ENCODE peak calls at places on chromosomes 3 and 15, in seven cellular contexts. One of them, this sample, is unnamed.
A peak's percentile ranks its signal among the peaks of the same experiment; 100 is the strongest.

GRCh38 chr3:157618075-157618760 is 115.0 kb upstream of the VEPH1 start:
- DNase-seq in body of pancreas: peak; percentile 24
- DNase-seq in ACHN: peak; percentile 58
- DNase-seq in stimulated activated naive CD8-positive, alpha-beta T cell treated with anti-CD3 and anti-CD28 coated beads, Interleukin-15, Interleukin-2, amounts not matched to agents 100 U/mL and 50 U/mL, for 24 hours: no peak
- DNase-seq in RWPE1: peak; percentile 56
- DNase-seq in tibial nerve: no peak
- DNase-seq in GM10248: peak; percentile 53
- DNase-seq in this sample: peak; percentile 69

GRCh38 chr3:66822059-66823009 is 175.8 kb upstream of the KBTBD8 start:
- DNase-seq in RWPE1: peak; percentile 30
- DNase-seq in tibial nerve: peak; percentile 22
- DNase-seq in ACHN: peak; percentile 55
- DNase-seq in stimulated activated naive CD8-positive, alpha-beta T cell treated with anti-CD3 and anti-CD28 coated beads, Interleukin-15, Interleukin-2, amounts not matched to agents 100 U/mL and 50 U/mL, for 24 hours: peak; percentile 69
- DNase-seq in body of pancreas: peak; percentile 78
- DNase-seq in GM10248: peak; percentile 56
- DNase-seq in this sample: peak; percentile 11

GRCh38 chr15:99016680-99017321 is 9.2 kb upstream of the PGPEP1L start:
- DNase-seq in tibial nerve: no peak
- DNase-seq in body of pancreas: no peak
- DNase-seq in stimulated activated naive CD8-positive, alpha-beta T cell treated with anti-CD3 and anti-CD28 coated beads, Interleukin-15, Interleukin-2, amounts not matched to agents 100 U/mL and 50 U/mL, for 24 hours: no peak
- DNase-seq in RWPE1: peak; percentile 84
- DNase-seq in ACHN: no peak
- DNase-seq in GM10248: no peak
- DNase-seq in this sample: peak; percentile 73

GRCh38 chr3:162292409-162292808 is 795.8 kb downstream of the OTOL1 start:
- DNase-seq in RWPE1: no peak
- DNase-seq in ACHN: no peak
- DNase-seq in body of pancreas: no peak
- DNase-seq in GM10248: no peak
- DNase-seq in stimulated activated naive CD8-positive, alpha-beta T cell treated with anti-CD3 and anti-CD28 coated beads, Interleukin-15, Interleukin-2, amounts not matched to agents 100 U/mL and 50 U/mL, for 24 hours: no peak
- DNase-seq in tibial nerve: no peak
- DNase-seq in this sample: no peak

GRCh38 chr3:120100711-120101110 is 6.5 kb upstream of the GSK3B start:
- DNase-seq in body of pancreas: no peak
- DNase-seq in GM10248: no peak
- DNase-seq in stimulated activated naive CD8-positive, alpha-beta T cell treated with anti-CD3 and anti-CD28 coated beads, Interleukin-15, Interleukin-2, amounts not matched to agents 100 U/mL and 50 U/mL, for 24 hours: no peak
- DNase-seq in ACHN: no peak
- DNase-seq in tibial nerve: no peak
- DNase-seq in RWPE1: no peak
- DNase-seq in this sample: no peak

GRCh38 chr3:58459160-58459559 is 25.5 kb upstream of the PDHB start:
- DNase-seq in GM10248: no peak
- DNase-seq in stimulated activated naive CD8-positive, alpha-beta T cell treated with anti-CD3 and anti-CD28 coated beads, Interleukin-15, Interleukin-2, amounts not matched to agents 100 U/mL and 50 U/mL, for 24 hours: no peak
- DNase-seq in body of pancreas: no peak
- DNase-seq in RWPE1: no peak
- DNase-seq in ACHN: no peak
- DNase-seq in tibial nerve: no peak
- DNase-seq in this sample: no peak

GRCh38 chr3:145776782-145777408 is 384.1 kb downstream of the PLOD2 start:
- DNase-seq in ACHN: peak; percentile 59
- DNase-seq in GM10248: peak; percentile 17
- DNase-seq in body of pancreas: peak; percentile 51
- DNase-seq in RWPE1: peak; percentile 3
- DNase-seq in stimulated activated naive CD8-positive, alpha-beta T cell treated with anti-CD3 and anti-CD28 coated beads, Interleukin-15, Interleukin-2, amounts not matched to agents 100 U/mL and 50 U/mL, for 24 hours: peak; percentile 5
- DNase-seq in tibial nerve: no peak
- DNase-seq in this sample: peak; percentile 17

GRCh38 chr15:86154705-86155104 is 75.0 kb downstream of the AGBL1 start:
- DNase-seq in body of pancreas: no peak
- DNase-seq in ACHN: no peak
- DNase-seq in tibial nerve: no peak
- DNase-seq in stimulated activated naive CD8-positive, alpha-beta T cell treated with anti-CD3 and anti-CD28 coated beads, Interleukin-15, Interleukin-2, amounts not matched to agents 100 U/mL and 50 U/mL, for 24 hours: no peak
- DNase-seq in GM10248: no peak
- DNase-seq in RWPE1: no peak
- DNase-seq in this sample: no peak

GRCh38 chr15:50685976-50686467 is 575 bp downstream of the TRPM7 start:
- DNase-seq in body of pancreas: peak; percentile 65
- DNase-seq in RWPE1: peak; percentile 44
- DNase-seq in stimulated activated naive CD8-positive, alpha-beta T cell treated with anti-CD3 and anti-CD28 coated beads, Interleukin-15, Interleukin-2, amounts not matched to agents 100 U/mL and 50 U/mL, for 24 hours: peak; percentile 79
- DNase-seq in tibial nerve: peak; percentile 21
- DNase-seq in GM10248: peak; percentile 79
- DNase-seq in ACHN: peak; percentile 56
- DNase-seq in this sample: peak; percentile 14

GRCh38 chr3:72376917-72377710 is 471.1 kb downstream of the SHQ1 start:
- DNase-seq in body of pancreas: no peak
- DNase-seq in GM10248: no peak
- DNase-seq in ACHN: no peak
- DNase-seq in RWPE1: no peak
- DNase-seq in tibial nerve: no peak
- DNase-seq in stimulated activated naive CD8-positive, alpha-beta T cell treated with anti-CD3 and anti-CD28 coated beads, Interleukin-15, Interleukin-2, amounts not matched to agents 100 U/mL and 50 U/mL, for 24 hours: no peak
- DNase-seq in this sample: no peak

GRCh38 chr3:175397407-175397806 is 538.3 kb downstream of the NAALADL2 start:
- DNase-seq in GM10248: no peak
- DNase-seq in stimulated activated naive CD8-positive, alpha-beta T cell treated with anti-CD3 and anti-CD28 coated beads, Interleukin-15, Interleukin-2, amounts not matched to agents 100 U/mL and 50 U/mL, for 24 hours: no peak
- DNase-seq in RWPE1: no peak
- DNase-seq in body of pancreas: no peak
- DNase-seq in ACHN: no peak
- DNase-seq in tibial nerve: no peak
- DNase-seq in this sample: no peak

GRCh38 chr3:11095932-11096265 is 58.4 kb upstream of the HRH1 start:
- DNase-seq in stimulated activated naive CD8-positive, alpha-beta T cell treated with anti-CD3 and anti-CD28 coated beads, Interleukin-15, Interleukin-2, amounts not matched to agents 100 U/mL and 50 U/mL, for 24 hours: no peak
- DNase-seq in ACHN: peak; percentile 67
- DNase-seq in GM10248: no peak
- DNase-seq in tibial nerve: no peak
- DNase-seq in body of pancreas: no peak
- DNase-seq in RWPE1: no peak
- DNase-seq in this sample: no peak

GRCh38 chr3:43998374-43998840 is 243.3 kb upstream of the TOPAZ1 start:
- DNase-seq in ACHN: no peak
- DNase-seq in GM10248: no peak
- DNase-seq in tibial nerve: no peak
- DNase-seq in RWPE1: no peak
- DNase-seq in stimulated activated naive CD8-positive, alpha-beta T cell treated with anti-CD3 and anti-CD28 coated beads, Interleukin-15, Interleukin-2, amounts not matched to agents 100 U/mL and 50 U/mL, for 24 hours: peak; percentile 5
- DNase-seq in body of pancreas: no peak
- DNase-seq in this sample: no peak

GRCh38 chr15:89662893-89663673 is 7.8 kb upstream of the KIF7 start:
- DNase-seq in ACHN: peak; percentile 19
- DNase-seq in body of pancreas: peak; percentile 51
- DNase-seq in stimulated activated naive CD8-positive, alpha-beta T cell treated with anti-CD3 and anti-CD28 coated beads, Interleukin-15, Interleukin-2, amounts not matched to agents 100 U/mL and 50 U/mL, for 24 hours: no peak
- DNase-seq in tibial nerve: peak; percentile 60
- DNase-seq in RWPE1: peak; percentile 91
- DNase-seq in GM10248: no peak
- DNase-seq in this sample: peak; percentile 94

GRCh38 chr3:54575561-54575960 is 352.3 kb downstream of the LRTM1 start:
- DNase-seq in body of pancreas: no peak
- DNase-seq in stimulated activated naive CD8-positive, alpha-beta T cell treated with anti-CD3 and anti-CD28 coated beads, Interleukin-15, Interleukin-2, amounts not matched to agents 100 U/mL and 50 U/mL, for 24 hours: no peak
- DNase-seq in RWPE1: no peak
- DNase-seq in GM10248: no peak
- DNase-seq in ACHN: no peak
- DNase-seq in tibial nerve: no peak
- DNase-seq in this sample: no peak

GRCh38 chr3:52934626-52935530 is 37.5 kb upstream of the STIMATE start:
- DNase-seq in tibial nerve: peak; percentile 33
- DNase-seq in body of pancreas: peak; percentile 55
- DNase-seq in ACHN: peak; percentile 52
- DNase-seq in stimulated activated naive CD8-positive, alpha-beta T cell treated with anti-CD3 and anti-CD28 coated beads, Interleukin-15, Interleukin-2, amounts not matched to agents 100 U/mL and 50 U/mL, for 24 hours: peak; percentile 55
- DNase-seq in GM10248: peak; percentile 67
- DNase-seq in RWPE1: peak; percentile 60
- DNase-seq in this sample: peak; percentile 21

GRCh38 chr15:35728176-35728938 is 182.4 kb upstream of the DPH6 start:
- DNase-seq in GM10248: no peak
- DNase-seq in tibial nerve: no peak
- DNase-seq in body of pancreas: no peak
- DNase-seq in stimulated activated naive CD8-positive, alpha-beta T cell treated with anti-CD3 and anti-CD28 coated beads, Interleukin-15, Interleukin-2, amounts not matched to agents 100 U/mL and 50 U/mL, for 24 hours: no peak
- DNase-seq in RWPE1: no peak
- DNase-seq in ACHN: no peak
- DNase-seq in this sample: no peak

GRCh38 chr3:89372456-89372855 is 265.0 kb downstream of the EPHA3 start:
- DNase-seq in RWPE1: peak; percentile 17
- DNase-seq in GM10248: no peak
- DNase-seq in tibial nerve: no peak
- DNase-seq in ACHN: no peak
- DNase-seq in body of pancreas: no peak
- DNase-seq in stimulated activated naive CD8-positive, alpha-beta T cell treated with anti-CD3 and anti-CD28 coated beads, Interleukin-15, Interleukin-2, amounts not matched to agents 100 U/mL and 50 U/mL, for 24 hours: no peak
- DNase-seq in this sample: no peak

GRCh38 chr3:58217209-58217811 is 6.5 kb upstream of the DNASE1L3 start:
- DNase-seq in ACHN: peak; percentile 64
- DNase-seq in body of pancreas: peak; percentile 79
- DNase-seq in RWPE1: peak; percentile 72
- DNase-seq in GM10248: peak; percentile 56
- DNase-seq in stimulated activated naive CD8-positive, alpha-beta T cell treated with anti-CD3 and anti-CD28 coated beads, Interleukin-15, Interleukin-2, amounts not matched to agents 100 U/mL and 50 U/mL, for 24 hours: peak; percentile 64
- DNase-seq in tibial nerve: peak; percentile 28
- DNase-seq in this sample: peak; percentile 47

GRCh38 chr15:55224892-55225291 is 28.2 kb upstream of the RSL24D1 start:
- DNase-seq in RWPE1: no peak
- DNase-seq in body of pancreas: no peak
- DNase-seq in tibial nerve: no peak
- DNase-seq in stimulated activated naive CD8-positive, alpha-beta T cell treated with anti-CD3 and anti-CD28 coated beads, Interleukin-15, Interleukin-2, amounts not matched to agents 100 U/mL and 50 U/mL, for 24 hours: no peak
- DNase-seq in ACHN: no peak
- DNase-seq in GM10248: no peak
- DNase-seq in this sample: no peak

GRCh38 chr3:134427400-134428111 is 53.3 kb upstream of the AMOTL2 start:
- DNase-seq in ACHN: peak; percentile 99
- DNase-seq in RWPE1: peak; percentile 91
- DNase-seq in tibial nerve: no peak
- DNase-seq in stimulated activated naive CD8-positive, alpha-beta T cell treated with anti-CD3 and anti-CD28 coated beads, Interleukin-15, Interleukin-2, amounts not matched to agents 100 U/mL and 50 U/mL, for 24 hours: no peak
- DNase-seq in body of pancreas: peak; percentile 50
- DNase-seq in GM10248: no peak
- DNase-seq in this sample: peak; percentile 100

GRCh38 chr3:37861540-37862051 is at the start of gene CTDSPL:
- DNase-seq in tibial nerve: no peak
- DNase-seq in GM10248: no peak
- DNase-seq in RWPE1: peak; percentile 35
- DNase-seq in body of pancreas: peak; percentile 35
- DNase-seq in ACHN: peak; percentile 53
- DNase-seq in stimulated activated naive CD8-positive, alpha-beta T cell treated with anti-CD3 and anti-CD28 coated beads, Interleukin-15, Interleukin-2, amounts not matched to agents 100 U/mL and 50 U/mL, for 24 hours: peak; percentile 22
- DNase-seq in this sample: no peak

GRCh38 chr3:63364495-63364894 is 86.4 kb downstream of the SYNPR start:
- DNase-seq in RWPE1: peak; percentile 12
- DNase-seq in tibial nerve: no peak
- DNase-seq in ACHN: peak; percentile 57
- DNase-seq in GM10248: no peak
- DNase-seq in body of pancreas: no peak
- DNase-seq in stimulated activated naive CD8-positive, alpha-beta T cell treated with anti-CD3 and anti-CD28 coated beads, Interleukin-15, Interleukin-2, amounts not matched to agents 100 U/mL and 50 U/mL, for 24 hours: no peak
- DNase-seq in this sample: no peak

GRCh38 chr3:44248152-44248551 is 6.5 kb downstream of the TOPAZ1 start:
- DNase-seq in stimulated activated naive CD8-positive, alpha-beta T cell treated with anti-CD3 and anti-CD28 coated beads, Interleukin-15, Interleukin-2, amounts not matched to agents 100 U/mL and 50 U/mL, for 24 hours: no peak
- DNase-seq in body of pancreas: no peak
- DNase-seq in ACHN: no peak
- DNase-seq in GM10248: no peak
- DNase-seq in RWPE1: no peak
- DNase-seq in tibial nerve: no peak
- DNase-seq in this sample: no peak

GRCh38 chr3:88061749-88062148 is 2.7 kb downstream of the ZNF654 start:
- DNase-seq in ACHN: no peak
- DNase-seq in RWPE1: no peak
- DNase-seq in stimulated activated naive CD8-positive, alpha-beta T cell treated with anti-CD3 and anti-CD28 coated beads, Interleukin-15, Interleukin-2, amounts not matched to agents 100 U/mL and 50 U/mL, for 24 hours: no peak
- DNase-seq in GM10248: no peak
- DNase-seq in tibial nerve: no peak
- DNase-seq in body of pancreas: no peak
- DNase-seq in this sample: no peak

This sample was measured in GM04504.